ENCODE peak calls at places on chromosomes 11 and 22, in ten cellular contexts. One of them, this sample, is unnamed.
A peak's percentile ranks its signal among the peaks of the same experiment; 100 is the strongest.

GRCh38 chr22:44935724-44936123 is 74.1 kb downstream of the PHF21B start:
- DNase-seq in AG09319: no peak
- DNase-seq in prostate gland: no peak
- DNase-seq in hypothalamus: no peak
- DNase-seq in ovary: no peak
- DNase-seq in activated naive CD4-positive, alpha-beta T cell: no peak
- DNase-seq in Ammon's horn: peak; percentile 44
- DNase-seq in GM23248: no peak
- DNase-seq in activated CD4-positive, alpha-beta T cell treated with anti-CD3 and anti-CD28 coated beads, Interleukin-2, amount 10 ng/mL, durations not matched to agents 7 days and 5 days: no peak
- DNase-seq in germinal center: no peak
- DNase-seq in this sample: no peak

GRCh38 chr11:61918251-61919112 is 1.1 kb upstream of the RAB3IL1 start:
- DNase-seq in AG09319: no peak
- DNase-seq in prostate gland: no peak
- DNase-seq in hypothalamus: no peak
- DNase-seq in ovary: peak; percentile 38
- DNase-seq in activated naive CD4-positive, alpha-beta T cell: no peak
- DNase-seq in Ammon's horn: no peak
- DNase-seq in GM23248: no peak
- DNase-seq in activated CD4-positive, alpha-beta T cell treated with anti-CD3 and anti-CD28 coated beads, Interleukin-2, amount 10 ng/mL, durations not matched to agents 7 days and 5 days: no peak
- DNase-seq in germinal center: peak; percentile 3
- DNase-seq in this sample: no peak

GRCh38 chr11:33157103-33158027 is 3.9 kb downstream of the CSTF3 start:
- DNase-seq in AG09319: no peak
- DNase-seq in prostate gland: no peak
- DNase-seq in hypothalamus: no peak
- DNase-seq in ovary: no peak
- DNase-seq in activated naive CD4-positive, alpha-beta T cell: no peak
- DNase-seq in Ammon's horn: no peak
- DNase-seq in GM23248: peak; percentile 32
- DNase-seq in activated CD4-positive, alpha-beta T cell treated with anti-CD3 and anti-CD28 coated beads, Interleukin-2, amount 10 ng/mL, durations not matched to agents 7 days and 5 days: no peak
- DNase-seq in germinal center: no peak
- DNase-seq in this sample: no peak

GRCh38 chr11:48063424-48063978 is 83.1 kb downstream of the PTPRJ start:
- DNase-seq in AG09319: peak; percentile 96
- DNase-seq in prostate gland: no peak
- DNase-seq in hypothalamus: no peak
- DNase-seq in ovary: peak; percentile 47
- DNase-seq in activated naive CD4-positive, alpha-beta T cell: no peak
- DNase-seq in Ammon's horn: no peak
- DNase-seq in GM23248: peak; percentile 96
- DNase-seq in activated CD4-positive, alpha-beta T cell treated with anti-CD3 and anti-CD28 coated beads, Interleukin-2, amount 10 ng/mL, durations not matched to agents 7 days and 5 days: no peak
- DNase-seq in germinal center: no peak
- DNase-seq in this sample: no peak

GRCh38 chr22:39029227-39029626 is 8.3 kb downstream of the APOBEC3D start:
- DNase-seq in AG09319: no peak
- DNase-seq in prostate gland: no peak
- DNase-seq in hypothalamus: no peak
- DNase-seq in ovary: no peak
- DNase-seq in activated naive CD4-positive, alpha-beta T cell: no peak
- DNase-seq in Ammon's horn: no peak
- DNase-seq in GM23248: no peak
- DNase-seq in activated CD4-positive, alpha-beta T cell treated with anti-CD3 and anti-CD28 coated beads, Interleukin-2, amount 10 ng/mL, durations not matched to agents 7 days and 5 days: no peak
- DNase-seq in germinal center: no peak
- DNase-seq in this sample: no peak

GRCh38 chr22:38103641-38104040 is 6.8 kb downstream of the BAIAP2L2 start:
- DNase-seq in AG09319: no peak
- DNase-seq in prostate gland: no peak
- DNase-seq in hypothalamus: no peak
- DNase-seq in ovary: no peak
- DNase-seq in activated naive CD4-positive, alpha-beta T cell: no peak
- DNase-seq in Ammon's horn: no peak
- DNase-seq in GM23248: no peak
- DNase-seq in activated CD4-positive, alpha-beta T cell treated with anti-CD3 and anti-CD28 coated beads, Interleukin-2, amount 10 ng/mL, durations not matched to agents 7 days and 5 days: no peak
- DNase-seq in germinal center: no peak
- DNase-seq in this sample: no peak

GRCh38 chr11:78332174-78332866 is 85.3 kb downstream of the GAB2 start:
- DNase-seq in AG09319: no peak
- DNase-seq in prostate gland: no peak
- DNase-seq in hypothalamus: no peak
- DNase-seq in ovary: no peak
- DNase-seq in activated naive CD4-positive, alpha-beta T cell: no peak
- DNase-seq in Ammon's horn: no peak
- DNase-seq in GM23248: peak; percentile 26
- DNase-seq in activated CD4-positive, alpha-beta T cell treated with anti-CD3 and anti-CD28 coated beads, Interleukin-2, amount 10 ng/mL, durations not matched to agents 7 days and 5 days: no peak
- DNase-seq in germinal center: no peak
- DNase-seq in this sample: no peak

GRCh38 chr11:67213251-67213650 is 53.0 kb upstream of the GRK2 start:
- DNase-seq in AG09319: no peak
- DNase-seq in prostate gland: no peak
- DNase-seq in hypothalamus: no peak
- DNase-seq in ovary: no peak
- DNase-seq in activated naive CD4-positive, alpha-beta T cell: no peak
- DNase-seq in Ammon's horn: no peak
- DNase-seq in GM23248: no peak
- DNase-seq in activated CD4-positive, alpha-beta T cell treated with anti-CD3 and anti-CD28 coated beads, Interleukin-2, amount 10 ng/mL, durations not matched to agents 7 days and 5 days: no peak
- DNase-seq in germinal center: peak; percentile 43
- DNase-seq in this sample: no peak

GRCh38 chr11:78595431-78596130 is 20.9 kb upstream of the NARS2 start:
- DNase-seq in AG09319: no peak
- DNase-seq in prostate gland: no peak
- DNase-seq in hypothalamus: no peak
- DNase-seq in ovary: no peak
- DNase-seq in activated naive CD4-positive, alpha-beta T cell: no peak
- DNase-seq in Ammon's horn: no peak
- DNase-seq in GM23248: peak; percentile 7
- DNase-seq in activated CD4-positive, alpha-beta T cell treated with anti-CD3 and anti-CD28 coated beads, Interleukin-2, amount 10 ng/mL, durations not matched to agents 7 days and 5 days: no peak
- DNase-seq in germinal center: no peak
- DNase-seq in this sample: no peak

This sample was measured in omental fat pad.